ENCODE peak calls at places on chromosomes 13 and 19, in four cellular contexts. J, G, W and A are unnamed samples.

GRCh38 chr19:17770613-17771012 is 19.3 kb downstream of the FCHO1 start:
- DNase-seq in J (no peak), G (no peak), W (no peak), A (no peak)

GRCh38 chr13:26074706-26075105 is 22.9 kb upstream of the SHISA2 start:
- DNase-seq in J (peak), G (peak), W (no peak), A (no peak)

GRCh38 chr19:46728693-46729339 is 11.9 kb upstream of the PRKD2 start:
- DNase-seq in J (peak), G (no peak), W (peak), A (peak)

GRCh38 chr13:51698352-51698751 is 105.6 kb downstream of the DHRS12 start:
- DNase-seq in J (no peak), G (no peak), W (no peak), A (no peak)

GRCh38 chr13:51158923-51159322 is 47.8 kb upstream of the C13orf42 start:
- DNase-seq in J (no peak), G (peak), W (no peak), A (no peak)

GRCh38 chr13:33692531-33692930 is 125.4 kb upstream of the RFC3 start:
- DNase-seq in J (peak), G (no peak), W (no peak), A (no peak)

GRCh38 chr19:36051637-36052036 is 2.4 kb downstream of the THAP8 start:
- DNase-seq in J (no peak), G (no peak), W (no peak), A (no peak)

GRCh38 chr13:76019421-76020044 is 383.4 kb downstream of the LMO7 start:
- DNase-seq in J (peak), G (no peak), W (no peak), A (no peak)

GRCh38 chr19:56403261-56403660 is 871 bp upstream of the ZNF583 start:
- DNase-seq in J (no peak), G (peak), W (no peak), A (no peak)

GRCh38 chr13:23365652-23366051 is 67.8 kb downstream of the SACS start:
- DNase-seq in J (no peak), G (peak), W (no peak), A (no peak)

GRCh38 chr13:106083620-106084350 is 451.7 kb downstream of the EFNB2 start:
- DNase-seq in J (peak), G (peak), W (no peak), A (no peak)

GRCh38 chr13:26867451-26868067 is 107.0 kb upstream of the GPR12 start:
- DNase-seq in J (peak), G (peak), W (peak), A (peak)

GRCh38 chr19:44602071-44602470 is 11.3 kb upstream of the IGSF23 start:
- DNase-seq in J (no peak), G (no peak), W (no peak), A (no peak)

DNA sequence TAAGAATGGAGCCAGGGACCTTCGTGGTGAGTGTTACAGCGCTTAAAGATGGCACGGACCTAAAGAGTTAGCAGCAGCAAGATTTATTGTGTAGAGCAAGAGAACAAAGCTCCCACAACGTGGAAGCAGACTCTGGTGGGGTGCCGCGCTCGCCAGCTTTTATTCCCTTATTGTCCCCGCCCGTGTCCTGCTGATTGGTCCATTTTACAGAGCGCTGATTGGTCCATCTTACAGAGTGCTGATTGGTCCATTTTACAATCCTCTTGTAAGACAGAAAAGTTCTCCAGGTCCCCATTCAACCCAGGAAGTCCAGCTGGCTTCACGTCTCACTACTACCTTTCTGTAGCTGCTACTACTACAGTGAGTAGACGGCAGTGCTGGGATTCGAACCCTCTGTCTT is 6.0 kb downstream of the OSCAR start:
- DNase-seq in J (no peak), G (no peak), W (no peak), A (no peak)
- H3K9ac ChIP-seq in J (no peak), G (no peak), W (no peak), A (no peak)

DNA sequence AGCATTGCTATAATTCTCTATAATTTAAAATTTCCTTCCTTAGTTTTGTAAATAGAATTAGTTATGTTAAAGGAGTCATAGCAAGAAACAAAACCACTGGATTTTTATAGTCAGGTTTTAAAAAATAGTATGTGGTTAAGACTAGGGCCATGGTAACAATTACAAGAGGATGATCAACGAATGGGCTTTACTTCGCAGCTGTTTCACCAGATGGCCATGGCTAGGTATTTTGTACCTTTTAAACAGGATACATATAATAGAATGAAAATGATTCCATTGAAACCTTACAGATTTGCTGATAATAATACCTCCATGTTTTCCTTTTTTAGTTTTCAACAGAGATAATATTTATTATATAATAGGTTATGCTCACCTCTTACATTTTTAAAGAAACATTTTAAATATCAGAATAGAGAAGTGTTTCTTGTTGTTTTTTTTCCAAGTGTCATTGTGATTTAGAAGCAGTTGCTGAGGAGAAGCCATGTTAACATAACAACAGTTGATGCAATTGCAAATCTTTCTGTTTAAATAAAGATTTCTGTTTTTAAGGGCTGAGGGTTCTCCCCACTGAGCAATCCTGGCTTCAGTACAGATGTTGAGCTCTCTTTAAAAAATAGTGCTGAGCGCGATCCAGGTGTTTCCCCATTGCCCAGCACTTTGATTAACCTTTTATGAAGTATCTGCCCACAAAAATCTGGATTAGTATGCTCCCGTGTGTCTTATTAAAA is 205.2 kb downstream of the HS6ST3 start:
- DNase-seq in J (no peak), G (no peak), W (no peak), A (no peak)
- H3K9ac ChIP-seq in J (no peak), G (no peak), W (no peak), A (no peak)

DNA sequence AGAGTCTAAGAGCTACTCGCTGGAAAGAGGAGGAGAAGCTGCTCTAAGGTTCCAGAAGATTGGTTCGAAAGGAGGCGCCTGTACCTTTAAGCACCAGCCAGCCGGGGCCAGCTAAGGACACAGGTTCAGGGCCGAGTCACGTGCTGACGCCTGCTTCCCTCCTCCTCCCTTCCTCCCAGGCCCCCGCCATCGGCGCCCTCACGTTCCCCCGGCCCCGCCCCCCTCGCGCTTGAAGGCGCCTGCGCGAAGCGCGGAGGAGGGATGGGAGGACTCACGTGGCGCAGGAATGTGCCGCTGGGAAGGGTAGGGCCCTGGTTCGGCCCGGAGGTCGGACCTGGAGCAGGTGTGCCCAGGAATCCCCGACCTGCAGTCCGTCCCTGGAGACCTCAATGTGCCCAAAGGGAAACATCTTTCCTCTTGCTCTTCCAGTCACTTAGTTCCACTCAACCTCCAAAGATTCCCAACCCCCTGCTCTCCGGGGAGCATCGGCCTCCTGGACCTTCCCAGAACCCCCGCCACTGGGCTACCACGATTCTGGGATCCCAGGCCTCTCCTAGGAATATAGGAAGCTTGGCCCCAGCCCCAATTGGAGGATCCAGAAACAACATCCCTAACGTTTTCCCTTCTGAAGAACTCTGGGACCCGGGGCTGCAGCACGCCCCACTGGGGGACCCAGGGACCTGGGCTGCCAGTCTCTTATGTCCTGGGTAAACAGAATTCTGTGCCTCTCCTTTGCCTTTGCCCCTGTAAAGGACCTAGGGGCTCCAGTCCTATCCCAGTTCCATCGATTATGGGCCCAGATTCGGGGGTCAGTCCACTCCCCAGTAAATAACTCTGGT is 2.5 kb downstream of the DBP start:
- DNase-seq in J (peak), G (peak), W (peak), A (peak)
- H3K9ac ChIP-seq in J (peak), G (peak), W (no peak), A (peak)

DNA sequence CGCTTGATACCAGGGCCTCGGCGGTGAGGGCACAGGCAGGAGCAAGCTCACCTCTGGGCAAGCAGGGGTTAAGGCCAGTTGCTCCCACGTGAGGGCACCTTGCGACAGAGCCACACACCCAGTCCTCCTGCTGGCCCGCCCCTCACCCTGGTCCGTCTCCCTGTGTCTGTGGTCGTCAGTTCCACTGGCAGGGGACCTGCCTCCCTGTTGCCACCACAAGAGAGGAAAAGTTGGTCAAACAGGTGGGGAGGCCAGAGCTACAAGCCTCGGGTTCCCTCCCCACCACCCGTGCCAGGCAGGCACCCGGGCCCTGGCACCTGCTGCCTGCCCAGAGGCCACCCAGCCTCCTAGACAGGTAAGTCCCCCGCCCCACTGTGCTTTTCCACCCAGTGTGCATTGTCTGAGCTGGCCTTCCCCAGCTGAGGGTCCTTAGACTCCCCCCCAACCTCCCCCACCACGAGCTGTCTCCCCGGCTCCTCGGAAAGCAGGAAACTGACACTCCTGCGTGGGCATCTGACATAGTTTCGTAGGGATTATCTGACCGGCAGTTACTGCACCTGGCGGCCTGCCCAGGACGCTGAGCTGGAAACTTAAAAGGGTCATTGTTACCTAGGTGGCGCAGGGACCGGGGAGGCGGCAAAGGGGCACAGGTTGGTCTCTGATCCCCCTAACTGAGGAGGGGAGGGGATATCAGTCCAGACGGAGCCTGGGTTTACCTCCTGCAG is at the start of gene TJP3:
- DNase-seq in J (peak), G (peak), W (no peak), A (no peak)
- H3K9ac ChIP-seq in J (peak), G (no peak), W (peak), A (no peak)

GRCh38 chr13:46170687-46171086 is 11.3 kb downstream of the LCP1 start:
- DNase-seq in J (no peak), G (no peak), W (peak), A (peak)

GRCh38 chr13:46172531-46172991 is 9.4 kb downstream of the LCP1 start:
- DNase-seq in J (no peak), G (no peak), W (no peak), A (peak)

GRCh38 chr13:46171223-46171622 is 10.8 kb downstream of the LCP1 start:
- DNase-seq in J (no peak), G (no peak), W (no peak), A (no peak)

GRCh38 chr13:46170268-46170667 is 11.7 kb downstream of the LCP1 start:
- DNase-seq in J (no peak), G (no peak), W (no peak), A (no peak)

DNA sequence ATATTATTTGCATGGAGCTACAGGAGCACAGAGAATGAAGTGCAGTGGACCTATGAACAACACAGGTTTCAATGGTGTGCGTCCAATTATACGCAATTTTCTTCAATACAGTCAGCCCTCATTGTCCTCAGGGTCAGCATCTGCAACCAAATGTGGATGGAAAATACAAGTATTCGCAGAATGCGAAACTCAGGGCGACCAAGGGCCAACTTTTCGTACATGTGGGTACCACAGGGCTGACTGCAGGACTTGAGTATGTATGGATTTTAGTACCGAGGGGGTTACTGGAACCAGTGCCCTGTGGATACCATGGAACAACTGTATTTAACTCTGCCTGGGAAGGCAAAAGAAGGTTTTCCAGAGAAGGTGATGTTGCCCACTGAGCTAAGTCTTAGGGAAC is 10.2 kb downstream of the LCP1 start:
- DNase-seq in J (no peak), G (no peak), W (no peak), A (no peak)
- H3K9ac ChIP-seq in J (no peak), G (no peak), W (no peak), A (no peak)

GRCh38 chr19:48713041-48713863 is 6.3 kb downstream of the MAMSTR start:
- DNase-seq in J (no peak), G (no peak), W (no peak), A (peak)
- H3K9ac ChIP-seq in J (peak), G (peak), W (peak), A (peak)

GRCh38 chr19:41998246-41999020 is 4.4 kb upstream of the ATP1A3 start:
- DNase-seq in J (peak), G (no peak), W (peak), A (no peak)
- H3K9ac ChIP-seq in J (no peak), G (no peak), W (no peak), A (peak)